ENCODE peak calls at places on chromosomes 16 and 17, in six cellular contexts. Q, N, D, I, G and X are unnamed samples.

GRCh38 chr17:78977992-78978973 is 1.4 kb downstream of the LGALS3BP start:
- DNase-seq in Q (no peak), N (no peak), D (no peak), I (no peak), G (no peak), X (no peak)

GRCh38 chr16:61879306-61879705 is 156.9 kb downstream of the CDH8 start:
- DNase-seq in Q (no peak), N (no peak), D (no peak), I (no peak), G (no peak), X (no peak)

GRCh38 chr17:78708510-78708973 is 73.5 kb downstream of the CYTH1 start:
- DNase-seq in Q (peak), N (peak), D (peak), I (peak), G (peak), X (peak)

GRCh38 chr17:58308173-58308984 is 20.2 kb downstream of the TSPOAP1 start:
- DNase-seq in Q (no peak), N (peak), D (no peak), I (no peak), G (no peak), X (peak)

GRCh38 chr17:34533811-34534527 is 45.4 kb upstream of the TMEM132E start:
- DNase-seq in Q (no peak), N (no peak), D (no peak), I (no peak), G (no peak), X (no peak)

GRCh38 chr16:87562201-87562600 is 40.1 kb upstream of the JPH3 start:
- DNase-seq in Q (no peak), N (no peak), D (no peak), I (no peak), G (no peak), X (no peak)

GRCh38 chr16:86096850-86097249 is 197.9 kb downstream of the IRF8 start:
- DNase-seq in Q (no peak), N (no peak), D (no peak), I (no peak), G (no peak), X (no peak)

GRCh38 chr17:82424001-82424862 is 5.8 kb upstream of the OGFOD3 start:
- DNase-seq in Q (no peak), N (peak), D (peak), I (peak), G (no peak), X (no peak)

GRCh38 chr16:59905628-59906027 is 1171.5 kb upstream of the GOT2 start:
- DNase-seq in Q (no peak), N (peak), D (no peak), I (no peak), G (no peak), X (no peak)

GRCh38 chr16:4435668-4436067 is 10.0 kb downstream of the DNAJA3 start:
- DNase-seq in Q (no peak), N (peak), D (no peak), I (no peak), G (no peak), X (no peak)

GRCh38 chr16:79885320-79885719 is 284.8 kb upstream of the MAF start:
- DNase-seq in Q (no peak), N (no peak), D (no peak), I (no peak), G (no peak), X (no peak)

GRCh38 chr17:55238931-55239297 is 25.8 kb upstream of the HLF start:
- DNase-seq in Q (no peak), N (peak), D (peak), I (peak), G (no peak), X (peak)

GRCh38 chr17:80825471-80826345 is 165.9 kb upstream of the CHMP6 start:
- DNase-seq in Q (peak), N (no peak), D (no peak), I (no peak), G (no peak), X (no peak)

GRCh38 chr17:37608369-37609169 is 649 bp downstream of the SYNRG start:
- DNase-seq in Q (no peak), N (peak), D (no peak), I (no peak), G (no peak), X (no peak)